ENCODE peak calls at places on chromosomes 16 and 17, in nine cellular contexts. I is endodermal cell; K is CD8-positive, alpha-beta T cell; L is mammary epithelial cell; Q is upper lobe of right lung; W is endothelial cell of umbilical vein; U is PC-9; S is thoracic aorta; B is stomach. E is an unnamed sample.

GRCh38 chr16:57517397-57518367 is 18.7 kb downstream of the CCDC102A start:
- DNase-seq in I (no peak), K (no peak), L (no peak), Q (no peak), W (no peak), U (no peak), S (no peak), B (no peak), E (no peak)

GRCh38 chr17:40191237-40192208 is 14.3 kb downstream of the RAPGEFL1 start:
- DNase-seq in I (peak), K (peak), L (peak), Q (peak), W (peak), U (no peak), S (peak), B (peak), E (peak)

GRCh38 chr16:8887952-8888560 is 5.9 kb downstream of the LITAFD start:
- DNase-seq in I (no peak), K (no peak), L (no peak), Q (peak), W (no peak), U (no peak), S (no peak), B (peak), E (no peak)

GRCh38 chr16:17729820-17730219 is 259.1 kb upstream of the XYLT1 start:
- DNase-seq in I (no peak), K (no peak), L (no peak), Q (no peak), W (no peak), U (no peak), S (no peak), B (no peak), E (no peak)

GRCh38 chr16:79212114-79212791 is 388.3 kb downstream of the MAF start:
- DNase-seq in I (peak), K (no peak), L (no peak), Q (no peak), W (no peak), U (no peak), S (no peak), B (no peak), E (no peak)

GRCh38 chr17:48892940-48893645 is 506 bp downstream of the ATP5MC1 start:
- DNase-seq in I (peak), K (no peak), L (no peak), Q (no peak), W (no peak), U (no peak), S (no peak), B (no peak), E (no peak)

GRCh38 chr16:50323335-50324011 is 45.3 kb downstream of the BRD7 start:
- DNase-seq in I (no peak), K (no peak), L (no peak), Q (no peak), W (peak), U (peak), S (no peak), B (no peak), E (peak)

GRCh38 chr17:62899349-62899748 is 66.7 kb upstream of the TANC2 start:
- DNase-seq in I (no peak), K (no peak), L (no peak), Q (peak), W (no peak), U (no peak), S (no peak), B (no peak), E (no peak)

GRCh38 chr16:14559809-14560227 is 70.2 kb downstream of the PARN start:
- DNase-seq in I (no peak), K (no peak), L (no peak), Q (peak), W (no peak), U (no peak), S (no peak), B (peak), E (no peak)

GRCh38 chr16:14003119-14003570 is 68.0 kb upstream of the MRTFB start:
- DNase-seq in I (peak), K (no peak), L (peak), Q (peak), W (peak), U (peak), S (peak), B (no peak), E (peak)

GRCh38 chr17:82407255-82407654 is 10.9 kb upstream of the HEXD start:
- DNase-seq in I (no peak), K (no peak), L (no peak), Q (no peak), W (no peak), U (no peak), S (no peak), B (peak), E (no peak)

GRCh38 chr16:75379911-75380847 is 53.1 kb downstream of the CFDP1 start:
- DNase-seq in I (no peak), K (no peak), L (no peak), Q (no peak), W (peak), U (no peak), S (no peak), B (no peak), E (no peak)

GRCh38 chr17:34357398-34357797 is 1.1 kb downstream of the CCL13 start:
- DNase-seq in I (peak), K (no peak), L (no peak), Q (no peak), W (no peak), U (no peak), S (no peak), B (no peak), E (no peak)

GRCh38 chr17:34361478-34362061 is 1.5 kb downstream of the CCL1 start:
- DNase-seq in I (peak), K (peak), L (peak), Q (peak), W (peak), U (peak), S (peak), B (peak), E (peak)

GRCh38 chr17:34360571-34360970 is 2.5 kb downstream of the CCL1 start:
- DNase-seq in I (peak), K (no peak), L (no peak), Q (no peak), W (no peak), U (no peak), S (no peak), B (no peak), E (no peak)

GRCh38 chr17:34356194-34356593 is at the start of gene CCL13:
- DNase-seq in I (no peak), K (no peak), L (no peak), Q (no peak), W (no peak), U (no peak), S (no peak), B (no peak), E (no peak)

DNA sequence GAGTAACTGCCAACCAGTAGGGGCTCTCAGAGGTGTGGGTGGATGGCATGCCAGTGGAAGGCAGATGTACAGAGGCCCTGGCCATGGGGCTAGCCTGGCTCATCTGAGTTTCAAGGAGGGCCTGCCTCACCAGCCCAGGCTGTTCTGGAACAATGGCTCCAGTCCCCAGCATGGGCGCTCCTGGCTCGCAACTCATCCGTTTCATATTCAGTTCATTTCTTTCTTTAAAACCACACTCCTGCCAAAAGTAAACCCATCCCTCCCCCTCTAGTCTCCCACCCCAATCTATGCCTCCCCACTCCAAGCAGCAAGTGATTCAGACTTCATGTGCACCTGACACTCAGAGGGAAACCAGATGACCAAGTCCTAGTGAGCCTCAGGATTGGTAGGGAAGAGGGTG is 2.4 kb downstream of the CCL13 start:
- DNase-seq in I (no peak), K (no peak), L (no peak), Q (no peak), W (no peak), U (no peak), S (no peak), B (no peak), E (no peak)
- H3K27ac ChIP-seq in I (no peak), K (no peak), L (no peak), Q (no peak), W (no peak), U (no peak), S (no peak), B (no peak), E (no peak)

GRCh38 chr17:74919440-74920305 is 3.4 kb downstream of the USH1G start:
- DNase-seq in I (peak), K (no peak), L (no peak), Q (no peak), W (no peak), U (peak), S (no peak), B (peak), E (no peak)
- TF ChIP-seq CTCF in I (peak), K (no peak), L (no peak), Q (no peak), W (no peak), U (peak), S (no peak), B (no peak), E (no peak)

GRCh38 chr16:583815-584591 is 5.9 kb upstream of the RAB40C start:
- DNase-seq in I (peak), K (no peak), L (no peak), Q (no peak), W (no peak), U (no peak), S (no peak), B (no peak), E (no peak)
- H3K27ac ChIP-seq in I (no peak), K (no peak), L (no peak), Q (no peak), W (no peak), U (no peak), S (no peak), B (peak), E (peak)

DNA sequence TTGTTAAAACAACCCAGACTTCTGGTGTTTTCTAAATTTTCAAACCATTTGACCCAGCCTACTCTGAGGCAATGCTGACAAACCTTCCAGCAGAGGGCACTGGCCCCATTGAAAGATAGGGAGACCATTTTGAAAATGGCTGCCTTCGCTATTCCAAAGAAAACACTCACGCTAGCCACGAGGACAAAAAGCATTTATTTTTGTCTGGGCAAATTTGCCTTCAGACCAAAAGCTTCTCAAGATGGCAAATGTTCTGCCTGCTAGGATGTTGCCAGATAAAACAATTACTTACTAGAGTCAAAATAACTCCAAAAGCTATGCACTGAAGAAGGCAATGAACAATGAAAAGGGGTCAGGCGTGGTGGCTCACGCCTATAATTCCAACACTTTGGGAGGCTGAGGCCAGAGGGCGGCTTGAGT is 296.7 kb upstream of the IRX5 start:
- DNase-seq in I (peak), K (no peak), L (peak), Q (no peak), W (peak), U (no peak), S (peak), B (peak), E (peak)
- TF ChIP-seq CTCF in I (peak), K (no peak), L (peak), Q (peak), W (peak), U (peak), S (peak), B (peak), E (peak)

DNA sequence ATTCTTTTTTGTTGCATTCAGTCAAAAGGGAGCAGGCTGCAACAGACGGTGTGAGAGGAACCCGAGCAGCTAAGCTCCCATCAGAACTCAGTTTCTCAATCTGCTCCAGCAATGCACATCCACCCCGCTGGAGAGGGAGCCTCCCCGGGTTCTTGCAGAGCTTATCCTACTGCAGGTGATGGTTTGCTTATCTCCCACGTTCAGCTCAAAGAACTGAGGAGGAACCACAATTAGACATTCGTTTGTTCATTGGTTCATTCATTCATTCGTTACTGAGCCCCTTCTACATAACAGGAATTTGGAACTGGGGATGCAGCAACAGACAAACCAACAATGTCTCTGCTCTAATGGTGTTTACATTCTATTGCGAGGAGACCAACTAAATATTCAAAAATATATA is 22.2 kb upstream of the ALOX15 start:
- DNase-seq in I (no peak), K (no peak), L (no peak), Q (no peak), W (no peak), U (no peak), S (no peak), B (no peak), E (no peak)
- H3K27ac ChIP-seq in I (no peak), K (no peak), L (no peak), Q (no peak), W (no peak), U (no peak), S (no peak), B (no peak), E (no peak)

GRCh38 chr17:76279742-76280287 is 14.7 kb downstream of the UBALD2 start:
- DNase-seq in I (no peak), K (no peak), L (no peak), Q (no peak), W (no peak), U (no peak), S (no peak), B (no peak), E (no peak)
- TF ChIP-seq CTCF in I (no peak), K (no peak), L (no peak), Q (no peak), W (no peak), U (peak), S (no peak), B (peak), E (peak)

GRCh38 chr17:45020354-45021138 is 30.9 kb downstream of the DCAKD start:
- DNase-seq in I (peak), K (no peak), L (no peak), Q (no peak), W (peak), U (no peak), S (no peak), B (peak), E (no peak)

GRCh38 chr17:45016237-45016636 is 35.2 kb downstream of the DCAKD start:
- DNase-seq in I (no peak), K (no peak), L (no peak), Q (no peak), W (no peak), U (no peak), S (no peak), B (no peak), E (no peak)

GRCh38 chr17:45016823-45017222 is 34.6 kb downstream of the DCAKD start:
- DNase-seq in I (peak), K (no peak), L (peak), Q (no peak), W (no peak), U (no peak), S (no peak), B (no peak), E (no peak)

GRCh38 chr17:45019177-45019711 is 32.2 kb downstream of the DCAKD start:
- DNase-seq in I (peak), K (no peak), L (no peak), Q (peak), W (peak), U (no peak), S (no peak), B (peak), E (peak)

DNA sequence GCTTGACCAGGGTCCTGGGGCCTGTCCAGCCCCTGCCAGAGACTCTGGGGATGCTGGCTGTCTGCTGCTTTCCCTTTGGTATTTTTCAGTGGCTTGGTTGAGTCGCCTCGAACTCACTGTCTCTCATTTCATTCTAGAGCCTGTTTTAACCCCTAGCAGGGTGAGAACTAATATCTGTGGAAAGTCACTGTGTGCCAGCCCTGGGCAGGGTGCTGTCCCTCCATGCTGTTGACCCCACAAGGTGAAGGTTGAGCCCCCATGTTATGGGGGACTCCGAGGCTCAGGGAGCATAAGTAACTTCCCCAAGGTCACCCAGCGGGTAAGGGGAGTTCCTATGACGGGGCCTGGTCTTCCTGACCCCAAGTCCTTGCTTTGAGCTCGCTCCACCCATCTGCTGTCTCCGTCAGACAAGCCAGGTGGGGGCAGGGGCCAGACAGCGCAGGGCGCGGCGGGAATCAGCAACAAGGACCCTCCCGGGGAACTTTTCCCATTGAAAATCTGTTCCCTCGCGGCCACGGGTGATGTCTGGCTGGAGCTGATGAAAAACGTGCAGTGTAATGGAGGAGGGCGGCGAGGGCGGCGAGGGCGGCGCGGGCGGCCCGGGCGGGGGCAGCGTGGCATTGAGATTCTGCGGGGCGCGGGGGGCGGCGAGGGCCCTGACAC is 32.8 kb downstream of the DCAKD start:
- DNase-seq in I (peak), K (no peak), L (no peak), Q (no peak), W (no peak), U (no peak), S (no peak), B (no peak), E (no peak)
- H3K27ac ChIP-seq in I (no peak), K (no peak), L (no peak), Q (no peak), W (no peak), U (no peak), S (peak), B (peak), E (peak)

GRCh38 chr16:66374176-66374575 is 7.7 kb downstream of the CDH5 start:
- DNase-seq in I (peak), K (no peak), L (no peak), Q (no peak), W (no peak), U (no peak), S (no peak), B (no peak), E (no peak)
- TF ChIP-seq CTCF in I (peak), K (no peak), L (no peak), Q (no peak), W (no peak), U (no peak), S (no peak), B (no peak), E (no peak)

GRCh38 chr16:67948015-67948414 is 4.1 kb upstream of the LCAT start:
- DNase-seq in I (no peak), K (no peak), L (no peak), Q (no peak), W (no peak), U (no peak), S (no peak), B (no peak), E (no peak)

GRCh38 chr16:67949645-67950044 is 5.7 kb upstream of the LCAT start:
- DNase-seq in I (no peak), K (no peak), L (no peak), Q (no peak), W (no peak), U (no peak), S (no peak), B (no peak), E (no peak)

GRCh38 chr16:67951485-67951884 is 7.6 kb upstream of the LCAT start:
- DNase-seq in I (no peak), K (no peak), L (no peak), Q (no peak), W (no peak), U (no peak), S (no peak), B (no peak), E (no peak)

GRCh38 chr16:67946966-67947558 is 3.1 kb upstream of the LCAT start:
- DNase-seq in I (no peak), K (no peak), L (no peak), Q (no peak), W (no peak), U (no peak), S (no peak), B (no peak), E (no peak)

DNA sequence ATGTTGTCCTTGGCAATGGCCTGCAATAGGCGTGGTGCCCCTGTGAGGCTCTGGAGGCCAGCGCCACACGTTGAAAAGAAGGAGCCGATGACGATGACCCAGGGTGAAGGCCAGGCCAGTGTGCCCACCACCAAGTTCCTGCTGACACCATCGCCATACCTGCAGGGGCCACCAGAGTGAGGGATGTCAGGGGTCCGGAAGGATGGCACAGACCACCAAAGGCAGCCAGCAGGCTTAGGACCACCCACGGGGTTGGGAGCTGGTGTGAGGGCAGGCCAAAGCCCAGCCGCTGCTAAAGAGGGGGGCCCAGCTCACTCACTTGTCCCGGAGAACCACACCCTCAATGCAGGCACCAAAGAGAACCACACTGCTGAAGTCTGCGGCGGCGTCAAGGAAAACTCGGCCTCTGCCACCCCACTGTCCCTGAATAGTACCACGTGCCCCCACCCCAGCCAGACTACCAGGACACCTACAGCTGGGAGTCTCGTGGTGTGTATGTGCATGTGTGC is 6.5 kb upstream of the LCAT start:
- DNase-seq in I (no peak), K (no peak), L (no peak), Q (no peak), W (no peak), U (no peak), S (no peak), B (no peak), E (no peak)
- H3K27ac ChIP-seq in I (no peak), K (no peak), L (no peak), Q (no peak), W (no peak), U (no peak), S (no peak), B (no peak), E (no peak)

GRCh38 chr16:4882633-4883285 is 35.5 kb downstream of the UBN1 start:
- DNase-seq in I (no peak), K (no peak), L (peak), Q (no peak), W (no peak), U (peak), S (no peak), B (peak), E (peak)
- TF ChIP-seq CTCF in I (no peak), K (no peak), L (no peak), Q (no peak), W (no peak), U (no peak), S (no peak), B (no peak), E (no peak)